ENCODE peak calls at places on chromosome 12, in four cellular contexts. D, H, R and C are unnamed samples.

GRCh38 chr12:132222096-132222807 is 78.0 kb downstream of the NOC4L start:
- DNase-seq in D (peak; percentile 56), H (peak; percentile 55), R (peak; percentile 28), C (peak; percentile 60)

GRCh38 chr12:38555620-38556596 is 239.3 kb downstream of the ALG10B start:
- DNase-seq in D (no peak), H (no peak), R (no peak), C (no peak)

GRCh38 chr12:41932470-41932991 is 212.1 kb downstream of the GXYLT1 start:
- DNase-seq in D (peak; percentile 38), H (peak; percentile 60), R (no peak), C (peak; percentile 69)

GRCh38 chr12:131923260-131923659 is 5.8 kb upstream of the PUS1 start:
- DNase-seq in D (no peak), H (no peak), R (no peak), C (peak; percentile 92)

GRCh38 chr12:113325938-113326337 is 9.0 kb downstream of the SLC8B1 start:
- DNase-seq in D (peak; percentile 55), H (no peak), R (no peak), C (no peak)

GRCh38 chr12:42854208-42854607 is 264.7 kb upstream of the PRICKLE1 start:
- DNase-seq in D (no peak), H (no peak), R (no peak), C (no peak)

GRCh38 chr12:29239336-29239735 is 90.3 kb downstream of the FAR2 start:
- DNase-seq in D (no peak), H (no peak), R (no peak), C (no peak)

GRCh38 chr12:121893901-121894540 is 5.4 kb downstream of the PSMD9 start:
- DNase-seq in D (peak; percentile 85), H (no peak), R (peak; percentile 69), C (peak; percentile 55)

GRCh38 chr12:124466200-124467128 is 100.9 kb downstream of the NCOR2 start:
- DNase-seq in D (peak; percentile 45), H (no peak), R (no peak), C (peak; percentile 76)

GRCh38 chr12:78293039-78293686 is 462.5 kb downstream of the NAV3 start:
- DNase-seq in D (peak; percentile 44), H (no peak), R (peak; percentile 36), C (no peak)

GRCh38 chr12:11877869-11878780 is 192.6 kb upstream of the BCL2L14 start:
- DNase-seq in D (peak; percentile 87), H (peak; percentile 23), R (no peak), C (no peak)

GRCh38 chr12:64180951-64181350 is 41.1 kb downstream of the KICS2 start:
- DNase-seq in D (peak; percentile 90), H (no peak), R (no peak), C (peak; percentile 34)
- H3K4me3 ChIP-seq in D (peak overlapping the region; percentile 51), H (no peak overlapping the region), R (no peak overlapping the region), C (no peak overlapping the region)

DNA sequence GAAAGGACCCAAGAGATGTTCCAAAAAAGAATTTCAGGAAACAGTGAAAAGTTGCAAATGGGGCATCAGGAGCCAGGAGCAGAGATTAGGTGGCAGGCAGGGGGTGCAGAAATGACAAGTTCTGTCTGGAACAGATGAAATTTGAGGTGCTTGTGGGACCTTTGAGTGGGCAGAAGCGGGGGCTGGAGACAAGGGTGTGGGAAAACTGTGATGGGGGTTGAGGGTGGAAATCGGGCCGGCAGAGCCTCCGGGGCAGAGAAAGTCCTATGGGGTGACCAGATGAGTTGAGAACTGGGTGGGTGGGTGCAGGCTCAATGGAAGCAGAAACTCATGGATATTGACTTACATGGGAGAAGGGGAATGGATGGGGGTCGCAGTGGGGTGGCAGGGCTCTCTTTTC is 1.6 kb upstream of the NR4A1 start:
- DNase-seq in D (no peak), H (no peak), R (no peak), C (no peak)
- H3K9ac ChIP-seq in D (peak overlapping the region; percentile 98), H (no peak overlapping the region), R (peak overlapping the region; percentile 93), C (peak overlapping the region; percentile 76)

DNA sequence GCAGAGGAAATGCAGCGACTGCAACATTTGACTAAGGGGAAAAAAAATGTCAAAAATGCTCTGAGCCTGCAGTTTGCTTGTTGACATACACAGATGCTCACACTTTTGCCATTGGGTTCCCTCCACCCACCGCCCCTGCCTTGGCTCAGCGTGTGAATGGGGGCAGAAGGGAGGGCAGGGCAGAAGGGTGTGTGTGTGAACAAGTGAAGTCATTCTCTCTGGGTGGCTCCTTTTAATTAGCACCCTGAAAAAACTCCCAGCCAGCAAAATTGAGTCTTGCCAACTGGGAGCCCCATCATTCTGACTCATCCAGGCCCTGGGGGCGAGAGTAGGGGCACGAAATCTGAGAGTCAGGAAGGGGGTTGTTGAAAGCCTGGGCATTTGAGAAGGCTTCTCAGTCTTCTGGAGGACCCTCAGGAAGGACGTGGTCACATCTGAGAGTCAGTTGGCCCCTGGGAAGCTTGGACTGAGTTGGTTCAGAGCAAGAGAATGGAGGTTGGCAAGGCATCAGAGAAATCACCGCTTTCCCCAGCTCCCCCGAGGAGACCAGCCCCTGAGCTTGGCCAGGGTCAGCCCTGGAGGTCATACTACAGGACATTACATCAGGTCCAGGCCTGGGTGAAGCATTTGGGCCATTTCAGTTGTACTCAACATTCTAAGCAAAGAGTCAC is 22.6 kb upstream of the KRT78 start:
- DNase-seq in D (peak; percentile 93), H (no peak), R (no peak), C (no peak)
- H3K4me2 ChIP-seq in D (peak overlapping the region; percentile 79), H (no peak overlapping the region), R (no peak overlapping the region), C (no peak overlapping the region)

DNA sequence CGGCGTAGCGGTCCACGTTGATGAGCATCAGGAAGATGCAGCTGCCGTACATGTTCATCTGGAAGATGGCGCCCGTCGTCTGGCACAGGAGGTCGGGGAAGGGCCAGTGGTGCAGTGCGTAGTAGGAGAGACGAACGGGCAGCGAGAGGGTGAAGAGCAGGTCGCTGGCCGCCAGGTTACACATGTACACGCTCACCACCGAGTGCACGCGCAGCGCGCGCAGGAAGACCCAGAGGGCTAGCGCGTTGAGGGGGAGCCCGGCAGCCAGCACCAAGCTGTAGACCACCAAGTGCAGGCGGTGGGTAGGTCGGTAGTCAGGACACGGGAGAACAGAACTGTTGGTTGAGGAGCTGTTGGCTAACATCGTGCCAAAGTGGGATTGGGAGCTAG is 13.7 kb upstream of the CHD4 start:
- DNase-seq in D (no peak), H (no peak), R (no peak), C (no peak)
- H3K4me3 ChIP-seq in D (peak overlapping the region; percentile 61), H (no peak overlapping the region), R (no peak overlapping the region), C (no peak overlapping the region)

GRCh38 chr12:67522222-67522621 is 126.3 kb upstream of the DYRK2 start:
- DNase-seq in D (no peak), H (no peak), R (no peak), C (no peak)
- H3K9ac ChIP-seq in D (no peak overlapping the region), H (no peak overlapping the region), R (no peak overlapping the region), C (no peak overlapping the region)

DNA sequence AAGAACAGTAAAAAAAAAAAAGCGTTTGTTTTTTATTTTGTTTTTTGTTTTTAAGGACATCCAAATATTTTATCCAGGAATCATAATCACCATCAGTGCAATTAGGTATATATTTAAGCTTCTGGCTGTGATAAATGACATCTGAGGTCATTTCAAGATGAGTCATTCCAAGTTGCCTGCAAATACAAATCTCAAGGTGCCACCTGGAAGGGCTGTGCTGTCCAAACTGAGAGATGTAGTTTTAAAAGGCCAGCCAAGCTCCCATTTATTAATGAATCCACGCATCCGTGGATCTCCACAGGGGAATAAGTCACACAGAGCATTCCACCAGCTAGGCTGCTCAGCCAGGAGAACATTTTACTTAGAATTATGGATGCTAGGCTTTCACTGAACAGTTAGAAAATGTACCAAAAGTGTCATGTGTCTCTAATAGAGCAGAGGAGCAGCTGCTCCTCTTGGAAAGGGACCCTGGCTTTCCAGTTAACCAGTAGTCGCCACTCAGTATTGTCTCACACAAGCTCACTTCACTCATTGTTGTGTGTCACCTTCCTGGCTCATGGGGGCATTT is 1151.4 kb upstream of the TMEM132C start:
- DNase-seq in D (no peak), H (no peak), R (no peak), C (no peak)
- H3K4me2 ChIP-seq in D (no peak overlapping the region), H (no peak overlapping the region), R (no peak overlapping the region), C (no peak overlapping the region)

GRCh38 chr12:49091056-49091835 is 3.4 kb downstream of the DHH start:
- DNase-seq in D (peak; percentile 32), H (peak; percentile 38), R (no peak), C (no peak)
- H3K4me3 ChIP-seq in D (peak overlapping the region; percentile 68), H (peak overlapping the region; percentile 45), R (peak overlapping the region; percentile 70), C (no peak overlapping the region)

DNA sequence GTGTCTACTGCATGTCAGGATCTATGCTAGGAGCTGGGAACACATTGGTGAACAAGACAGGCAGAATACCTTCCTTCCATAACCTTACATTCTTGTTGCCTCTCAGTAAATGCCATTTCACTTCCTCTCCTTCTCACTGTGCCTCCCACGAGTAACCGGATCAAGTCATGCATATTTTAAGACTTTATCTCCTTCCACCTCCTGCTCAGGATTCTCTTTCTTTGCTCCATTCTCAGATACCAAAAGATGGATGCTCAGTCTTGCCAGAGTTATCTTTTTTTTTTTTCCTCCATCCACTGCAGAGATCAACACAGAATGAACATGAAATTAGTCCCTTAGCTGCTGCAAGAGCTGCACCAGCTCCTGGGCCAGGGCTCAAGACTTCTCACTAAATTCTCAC is 20.0 kb upstream of the APPL2 start:
- DNase-seq in D (peak; percentile 31), H (no peak), R (no peak), C (no peak)
- H3K9ac ChIP-seq in D (peak overlapping the region; percentile 71), H (no peak overlapping the region), R (no peak overlapping the region), C (no peak overlapping the region)

GRCh38 chr12:53967451-53968059 is 5.4 kb upstream of the HOXC11 start:
- DNase-seq in D (no peak), H (no peak), R (no peak), C (no peak)

GRCh38 chr12:53964315-53964713 is 8.6 kb upstream of the HOXC11 start:
- DNase-seq in D (no peak), H (no peak), R (no peak), C (no peak)

GRCh38 chr12:53965251-53966069 is 7.5 kb upstream of the HOXC11 start:
- DNase-seq in D (no peak), H (no peak), R (no peak), C (no peak)

GRCh38 chr12:53966385-53967133 is 6.4 kb upstream of the HOXC11 start:
- DNase-seq in D (no peak), H (no peak), R (no peak), C (no peak)

DNA sequence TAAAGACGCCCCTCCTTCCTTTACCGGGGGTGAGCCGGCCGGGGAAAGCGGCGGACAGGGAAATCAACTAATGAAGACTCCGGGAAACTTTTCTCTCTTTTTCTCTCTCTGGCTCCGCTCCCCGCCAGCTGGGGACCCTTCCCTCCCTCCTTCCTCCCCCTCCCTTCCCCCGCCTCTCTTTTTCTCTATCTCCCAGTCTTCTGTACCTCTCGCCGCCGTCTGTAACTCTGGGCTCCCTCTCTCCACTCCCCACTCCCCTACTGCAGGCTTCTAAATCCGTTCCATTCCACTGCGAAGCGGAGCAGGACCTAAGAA is 6.9 kb upstream of the HOXC11 start:
- DNase-seq in D (no peak), H (no peak), R (no peak), C (no peak)
- H3K4me2 ChIP-seq in D (no peak overlapping the region), H (no peak overlapping the region), R (no peak overlapping the region), C (no peak overlapping the region)